ENCODE peak calls at places on chromosomes 1 and 21, in six cellular contexts. W is left ventricle myocardium inferior, M is pancreas, C is SJCRH30, D is substantia nigra, A is endodermal cell. Q is an unnamed sample.

GRCh38 chr1:41612953-41613352 is 128.5 kb upstream of the EDN2 start:
- DNase-seq in W (no peak), M (no peak), C (no peak), D (no peak), A (peak), Q (no peak)

GRCh38 chr1:107972367-107972766 is 7.4 kb upstream of the VAV3 start:
- DNase-seq in W (no peak), M (no peak), C (peak), D (no peak), A (no peak), Q (no peak)

GRCh38 chr1:240152611-240153297 is 61.1 kb downstream of the FMN2 start:
- DNase-seq in W (no peak), M (no peak), C (no peak), D (no peak), A (no peak), Q (no peak)

GRCh38 chr1:47527653-47528272 is 89.9 kb downstream of the FOXD2 start:
- DNase-seq in W (no peak), M (peak), C (peak), D (no peak), A (peak), Q (no peak)

GRCh38 chr1:85656256-85656655 is 52.0 kb downstream of the ZNHIT6 start:
- DNase-seq in W (no peak), M (no peak), C (no peak), D (no peak), A (no peak), Q (no peak)

GRCh38 chr1:155282488-155283086 is 5.3 kb downstream of the HCN3 start:
- DNase-seq in W (no peak), M (no peak), C (no peak), D (no peak), A (no peak), Q (no peak)

GRCh38 chr1:180603223-180603849 is 28.5 kb upstream of the XPR1 start:
- DNase-seq in W (peak), M (no peak), C (no peak), D (no peak), A (no peak), Q (no peak)

GRCh38 chr1:149936992-149937705 is 470 bp upstream of the MTMR11 start:
- DNase-seq in W (no peak), M (no peak), C (peak), D (no peak), A (peak), Q (no peak)

GRCh38 chr1:168386949-168387586 is 106.4 kb downstream of the TBX19 start:
- DNase-seq in W (no peak), M (peak), C (no peak), D (no peak), A (peak), Q (peak)

GRCh38 chr1:211647666-211648065 is 27.8 kb downstream of the NEK2 start:
- DNase-seq in W (no peak), M (no peak), C (no peak), D (no peak), A (no peak), Q (no peak)

GRCh38 chr1:18951416-18951815 is 5.1 kb downstream of the IFFO2 start:
- DNase-seq in W (no peak), M (no peak), C (no peak), D (no peak), A (no peak), Q (peak)

GRCh38 chr1:29029652-29030051 is 94.1 kb downstream of the TMEM200B start:
- DNase-seq in W (no peak), M (no peak), C (peak), D (no peak), A (no peak), Q (no peak)

GRCh38 chr21:26833011-26833410 is 12.2 kb downstream of the ADAMTS1 start:
- DNase-seq in W (no peak), M (no peak), C (peak), D (no peak), A (no peak), Q (no peak)

GRCh38 chr1:24481098-24481497 is 21.5 kb upstream of the RCAN3 start:
- DNase-seq in W (no peak), M (no peak), C (no peak), D (no peak), A (no peak), Q (peak)

GRCh38 chr1:153929981-153930948 is 7.5 kb upstream of the GATAD2B start:
- DNase-seq in W (no peak), M (no peak), C (no peak), D (no peak), A (no peak), Q (no peak)

GRCh38 chr1:214423045-214423444 is 128.4 kb downstream of the PTPN14 start:
- DNase-seq in W (no peak), M (no peak), C (no peak), D (no peak), A (no peak), Q (no peak)

GRCh38 chr21:43301424-43302355 is 125.2 kb downstream of the SIK1 start:
- DNase-seq in W (no peak), M (peak), C (no peak), D (no peak), A (no peak), Q (no peak)

GRCh38 chr1:239354211-239354610 is 32.2 kb upstream of the CHRM3 start:
- DNase-seq in W (no peak), M (no peak), C (no peak), D (no peak), A (no peak), Q (no peak)

GRCh38 chr1:50110656-50111055 is 1.9 kb downstream of the ELAVL4 start:
- DNase-seq in W (no peak), M (no peak), C (no peak), D (no peak), A (peak), Q (no peak)

GRCh38 chr1:87792094-87792493 is 463.4 kb downstream of the LMO4 start:
- DNase-seq in W (no peak), M (no peak), C (no peak), D (no peak), A (no peak), Q (no peak)

GRCh38 chr1:2392071-2392442 is 416 bp downstream of the RER1 start:
- DNase-seq in W (no peak), M (peak), C (no peak), D (no peak), A (no peak), Q (no peak)

GRCh38 chr1:47894718-47895393 is 102.3 kb downstream of the TRABD2B start:
- DNase-seq in W (no peak), M (no peak), C (no peak), D (no peak), A (peak), Q (no peak)

GRCh38 chr1:174982971-174983689 is 16.6 kb upstream of the CACYBP start:
- DNase-seq in W (no peak), M (no peak), C (peak), D (no peak), A (no peak), Q (peak)

GRCh38 chr1:24759492-24759891 is 14.2 kb downstream of the CLIC4 start:
- DNase-seq in W (no peak), M (no peak), C (no peak), D (no peak), A (no peak), Q (no peak)

GRCh38 chr1:112715264-112716053 is at the start of gene PPM1J:
- DNase-seq in W (peak), M (peak), C (peak), D (no peak), A (peak), Q (peak)
- H3K27ac ChIP-seq in W (peak), M (peak), C (no peak), D (peak), A (no peak), Q (peak)

DNA sequence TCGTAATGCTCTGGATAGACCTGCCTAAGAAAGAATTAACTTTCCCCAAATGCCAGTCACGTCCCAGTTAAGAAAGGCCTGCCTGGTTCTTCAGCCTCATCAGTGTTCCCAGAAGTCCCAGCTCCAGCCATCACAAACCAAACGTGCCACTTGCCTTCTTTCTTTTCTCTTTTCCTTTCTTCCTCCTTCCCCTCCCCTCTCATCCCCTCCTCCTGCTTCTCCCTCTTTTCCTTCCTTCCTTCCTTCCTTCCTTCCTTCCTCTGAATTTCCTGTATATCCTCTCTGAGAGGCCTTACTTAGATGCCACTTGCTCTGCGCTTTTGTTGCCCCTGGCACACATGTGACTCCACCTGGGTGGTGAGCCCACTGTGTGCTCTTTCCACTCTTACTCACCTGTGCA is 228.2 kb downstream of the NFIA start:
- DNase-seq in W (no peak), M (no peak), C (no peak), D (no peak), A (no peak), Q (no peak)
- H3K27ac ChIP-seq in W (no peak), M (no peak), C (no peak), D (no peak), A (no peak), Q (no peak)

GRCh38 chr1:220788146-220788545 is 1.4 kb downstream of the MTARC1 start:
- DNase-seq in W (no peak), M (no peak), C (no peak), D (no peak), A (peak), Q (no peak)

GRCh38 chr1:220791287-220791686 is 4.6 kb downstream of the MTARC1 start:
- DNase-seq in W (no peak), M (no peak), C (no peak), D (no peak), A (no peak), Q (no peak)

GRCh38 chr1:220788900-220789299 is 2.2 kb downstream of the MTARC1 start:
- DNase-seq in W (no peak), M (no peak), C (no peak), D (no peak), A (no peak), Q (no peak)

GRCh38 chr1:220791959-220792358 is 5.2 kb downstream of the MTARC1 start:
- DNase-seq in W (no peak), M (no peak), C (no peak), D (no peak), A (no peak), Q (no peak)

DNA sequence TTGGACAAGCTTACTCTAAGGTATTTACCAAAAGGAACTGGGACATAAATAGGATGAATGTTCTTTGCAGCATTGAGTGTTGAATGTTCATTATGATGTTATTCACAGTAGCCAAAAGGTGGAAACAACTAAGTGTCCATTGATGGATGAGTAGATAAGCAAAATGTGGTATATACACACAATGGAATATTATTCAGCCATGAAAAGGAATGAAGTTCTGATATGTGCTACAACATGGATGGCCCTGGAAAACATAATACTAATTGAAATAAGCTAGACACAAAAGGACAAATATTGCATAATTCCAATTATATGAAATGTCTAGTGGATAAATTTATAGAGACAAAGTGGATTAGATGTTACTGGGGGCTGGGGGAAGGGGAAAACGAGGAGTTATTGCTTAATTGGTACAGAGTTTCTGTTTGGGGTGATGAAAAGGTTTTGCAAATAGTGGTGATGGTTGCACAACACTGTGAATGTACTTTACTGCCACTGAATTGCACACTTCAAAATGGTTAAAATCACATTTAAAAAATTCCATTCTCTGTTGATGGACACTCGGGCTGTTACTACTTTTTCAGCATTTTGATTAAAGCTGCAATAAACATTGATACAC is 2.9 kb downstream of the MTARC1 start:
- DNase-seq in W (no peak), M (no peak), C (no peak), D (no peak), A (no peak), Q (no peak)
- H3K27ac ChIP-seq in W (no peak), M (no peak), C (no peak), D (no peak), A (no peak), Q (no peak)

GRCh38 chr1:43858324-43858723 is 75.3 kb upstream of the ARTN start:
- DNase-seq in W (no peak), M (no peak), C (peak), D (no peak), A (peak), Q (no peak)
- H3K27ac ChIP-seq in W (peak), M (no peak), C (no peak), D (no peak), A (peak), Q (no peak)

GRCh38 chr1:16074217-16074616 is 766 bp upstream of the FAM131C start:
- DNase-seq in W (no peak), M (no peak), C (no peak), D (no peak), A (no peak), Q (no peak)

GRCh38 chr1:16071614-16072013 is 1.8 kb downstream of the FAM131C start:
- DNase-seq in W (no peak), M (peak), C (no peak), D (no peak), A (no peak), Q (no peak)

GRCh38 chr1:16072095-16072494 is 1.4 kb downstream of the FAM131C start:
- DNase-seq in W (no peak), M (no peak), C (no peak), D (no peak), A (no peak), Q (no peak)

GRCh38 chr1:16073490-16074104 is at the start of gene FAM131C:
- DNase-seq in W (no peak), M (peak), C (peak), D (no peak), A (peak), Q (peak)

DNA sequence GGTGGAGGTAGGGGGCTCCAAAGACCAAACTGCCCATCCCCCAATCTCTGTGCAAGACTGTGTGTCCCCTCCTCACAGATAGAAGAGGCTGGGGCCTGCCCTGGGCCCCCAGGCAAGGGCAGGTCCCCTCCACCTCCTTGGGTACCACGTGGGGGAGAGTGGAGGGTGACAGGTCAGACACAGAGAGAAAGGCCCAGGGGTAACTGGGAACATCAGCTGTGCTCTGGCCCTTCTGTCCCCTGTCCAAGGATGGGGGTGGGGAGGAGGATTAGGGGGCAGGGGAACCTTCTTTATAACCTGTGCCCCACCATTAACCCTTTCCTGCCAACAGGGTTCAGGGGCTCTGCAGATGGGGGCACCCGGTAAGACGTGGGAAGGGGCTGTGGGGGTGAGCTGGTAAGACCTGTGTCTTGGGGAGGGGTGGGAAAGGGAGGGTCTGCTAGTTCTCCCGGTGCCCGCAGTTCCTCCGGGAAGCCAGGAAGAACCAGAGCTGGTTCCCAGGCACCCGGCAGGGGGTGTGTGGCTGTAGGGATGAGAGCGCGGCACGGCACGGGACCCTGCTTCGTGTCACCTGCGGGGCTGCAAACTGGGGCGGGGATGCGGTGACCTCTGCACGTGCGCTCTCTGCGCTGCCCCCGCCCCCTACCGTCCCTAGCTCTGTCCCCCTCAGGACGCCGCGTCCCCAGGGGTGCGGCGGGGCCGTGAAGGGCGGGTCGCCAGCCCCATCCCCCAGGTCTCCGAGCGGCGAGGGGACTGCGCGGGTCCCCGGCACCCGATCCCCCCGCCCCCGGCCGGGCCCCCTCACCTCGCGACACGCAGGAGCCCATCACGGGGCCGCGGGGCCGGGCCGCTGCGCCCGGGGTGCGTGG is 601 bp downstream of the FAM131C start:
- DNase-seq in W (no peak), M (peak), C (no peak), D (no peak), A (peak), Q (no peak)
- H3K27ac ChIP-seq in W (no peak), M (no peak), C (no peak), D (peak), A (no peak), Q (no peak)

DNA sequence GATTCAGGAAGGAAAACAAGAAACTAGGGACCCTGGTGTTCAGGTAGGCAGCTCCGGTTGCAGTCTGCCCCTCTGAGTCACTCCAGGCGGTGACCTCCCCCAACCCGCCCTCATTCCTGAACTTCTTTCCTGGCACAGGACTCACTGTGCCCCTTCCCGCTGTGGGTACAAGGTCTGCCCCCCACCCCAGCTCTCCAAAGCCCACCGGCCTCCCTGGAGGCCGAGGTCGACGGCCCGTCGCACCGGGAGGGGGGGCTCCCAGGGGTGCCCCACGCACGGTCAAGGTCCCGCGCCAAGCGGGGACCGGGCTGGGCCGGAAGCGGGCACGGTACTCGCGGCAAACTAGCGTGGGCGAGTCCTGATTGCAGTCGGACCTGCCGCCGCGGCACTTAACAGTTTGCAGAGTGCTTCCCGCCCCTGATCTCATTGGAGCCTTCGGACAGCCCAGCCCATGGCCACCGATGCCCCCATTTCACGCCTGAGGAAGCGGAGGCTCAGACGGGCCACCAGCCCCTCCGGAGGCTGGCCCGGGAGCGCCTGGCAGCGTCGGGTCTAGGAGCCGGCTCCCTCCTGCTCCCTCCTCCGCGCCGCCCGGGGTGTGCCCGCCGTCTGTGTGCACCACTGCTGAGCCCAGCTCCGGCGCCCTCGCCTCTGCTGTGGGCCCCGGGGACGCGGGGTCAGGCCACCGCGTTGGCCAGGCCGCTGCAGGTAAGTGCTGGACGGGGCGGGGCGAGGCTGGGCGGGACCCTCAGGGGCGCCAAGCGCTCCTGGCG is at the start of gene GJB3:
- DNase-seq in W (no peak), M (no peak), C (no peak), D (no peak), A (peak), Q (no peak)
- H3K27ac ChIP-seq in W (no peak), M (no peak), C (no peak), D (no peak), A (no peak), Q (no peak)

GRCh38 chr1:31860576-31860975 is 44.8 kb upstream of the SPOCD1 start:
- DNase-seq in W (no peak), M (no peak), C (no peak), D (no peak), A (no peak), Q (no peak)
- H3K27ac ChIP-seq in W (no peak), M (no peak), C (no peak), D (peak), A (no peak), Q (no peak)

GRCh38 chr1:30477588-30477987 is 245.8 kb downstream of the MATN1 start:
- DNase-seq in W (no peak), M (no peak), C (no peak), D (no peak), A (no peak), Q (no peak)
- H3K27ac ChIP-seq in W (no peak), M (no peak), C (no peak), D (no peak), A (no peak), Q (no peak)

GRCh38 chr1:64944913-64945312 is 21.4 kb downstream of the JAK1 start:
- DNase-seq in W (no peak), M (no peak), C (no peak), D (no peak), A (no peak), Q (no peak)
- H3K27ac ChIP-seq in W (no peak), M (no peak), C (no peak), D (no peak), A (no peak), Q (no peak)

GRCh38 chr1:67761054-67761453 is 72.2 kb downstream of the GNG12 start:
- DNase-seq in W (no peak), M (no peak), C (no peak), D (no peak), A (no peak), Q (no peak)
- H3K27ac ChIP-seq in W (no peak), M (no peak), C (no peak), D (no peak), A (no peak), Q (no peak)